ENCODE peak calls at places on chromosomes 3 and 15, in four cellular contexts. One of them, this sample, is unnamed.

GRCh38 chr3:40588406-40588805 is 63.6 kb downstream of the ZNF621 start:
- DNase-seq in BJ: no peak
- DNase-seq in ovary: no peak
- DNase-seq in fibroblast of pulmonary artery: no peak
- DNase-seq in this sample: no peak

GRCh38 chr3:50337175-50337861 is 3.3 kb downstream of the RASSF1 start:
- DNase-seq in BJ: peak
- DNase-seq in ovary: peak
- DNase-seq in fibroblast of pulmonary artery: peak
- DNase-seq in this sample: peak

GRCh38 chr3:45943207-45943846 is at the start of gene CXCR6:
- DNase-seq in BJ: no peak
- DNase-seq in ovary: no peak
- DNase-seq in fibroblast of pulmonary artery: no peak
- DNase-seq in this sample: peak

GRCh38 chr15:56244237-56244810 is 645 bp upstream of the RFX7 start:
- DNase-seq in BJ: no peak
- DNase-seq in ovary: peak
- DNase-seq in fibroblast of pulmonary artery: peak
- DNase-seq in this sample: peak

GRCh38 chr3:177633671-177634207 is 436.5 kb upstream of the TBL1XR1 start:
- DNase-seq in BJ: peak
- DNase-seq in ovary: no peak
- DNase-seq in fibroblast of pulmonary artery: peak
- DNase-seq in this sample: peak

GRCh38 chr15:42057744-42058646 is 36.4 kb downstream of the PLA2G4D start:
- DNase-seq in BJ: no peak
- DNase-seq in ovary: no peak
- DNase-seq in fibroblast of pulmonary artery: no peak
- DNase-seq in this sample: no peak

GRCh38 chr3:23096041-23096440 is 107.1 kb upstream of the UBE2E2 start:
- DNase-seq in BJ: no peak
- DNase-seq in ovary: no peak
- DNase-seq in fibroblast of pulmonary artery: no peak
- DNase-seq in this sample: no peak

GRCh38 chr3:14685204-14685603 is 10.3 kb downstream of the C3orf20 start:
- DNase-seq in BJ: no peak
- DNase-seq in ovary: no peak
- DNase-seq in fibroblast of pulmonary artery: no peak
- DNase-seq in this sample: no peak

GRCh38 chr3:71217640-71218222 is 365.8 kb downstream of the FOXP1 start:
- DNase-seq in BJ: no peak
- DNase-seq in ovary: no peak
- DNase-seq in fibroblast of pulmonary artery: no peak
- DNase-seq in this sample: no peak

GRCh38 chr3:50189274-50189673 is 2.1 kb upstream of the GNAT1 start:
- DNase-seq in BJ: no peak
- DNase-seq in ovary: peak
- DNase-seq in fibroblast of pulmonary artery: peak
- DNase-seq in this sample: peak

GRCh38 chr3:126542340-126543241 is 16.1 kb downstream of the C3orf22 start:
- DNase-seq in BJ: no peak
- DNase-seq in ovary: peak
- DNase-seq in fibroblast of pulmonary artery: no peak
- DNase-seq in this sample: no peak

GRCh38 chr3:38455639-38456430 is 2.1 kb downstream of the ACVR2B start:
- DNase-seq in BJ: no peak
- DNase-seq in ovary: no peak
- DNase-seq in fibroblast of pulmonary artery: peak
- DNase-seq in this sample: peak

GRCh38 chr15:88835646-88836045 is 32.4 kb downstream of the ACAN start:
- DNase-seq in BJ: no peak
- DNase-seq in ovary: no peak
- DNase-seq in fibroblast of pulmonary artery: peak
- DNase-seq in this sample: peak

GRCh38 chr15:94723801-94724200 is 492.4 kb downstream of the MCTP2 start:
- DNase-seq in BJ: no peak
- DNase-seq in ovary: no peak
- DNase-seq in fibroblast of pulmonary artery: no peak
- DNase-seq in this sample: no peak

GRCh38 chr3:54756330-54756731 is 171.5 kb downstream of the LRTM1 start:
- DNase-seq in BJ: peak
- DNase-seq in ovary: no peak
- DNase-seq in fibroblast of pulmonary artery: peak
- DNase-seq in this sample: peak

GRCh38 chr3:15426579-15427118 is 695 bp downstream of the METTL6 start:
- DNase-seq in BJ: no peak
- DNase-seq in ovary: no peak
- DNase-seq in fibroblast of pulmonary artery: no peak
- DNase-seq in this sample: no peak

GRCh38 chr15:71425388-71425787 is 310.1 kb downstream of the THSD4 start:
- DNase-seq in BJ: no peak
- DNase-seq in ovary: no peak
- DNase-seq in fibroblast of pulmonary artery: no peak
- DNase-seq in this sample: no peak

GRCh38 chr3:11434017-11434526 is 161.9 kb downstream of the ATG7 start:
- DNase-seq in BJ: peak
- DNase-seq in ovary: peak
- DNase-seq in fibroblast of pulmonary artery: peak
- DNase-seq in this sample: peak

GRCh38 chr3:77147836-77148578 is 108.1 kb downstream of the ROBO2 start:
- DNase-seq in BJ: no peak
- DNase-seq in ovary: no peak
- DNase-seq in fibroblast of pulmonary artery: peak
- DNase-seq in this sample: no peak

GRCh38 chr3:194204036-194204792 is 68.3 kb downstream of the HES1 start:
- DNase-seq in BJ: no peak
- DNase-seq in ovary: no peak
- DNase-seq in fibroblast of pulmonary artery: no peak
- DNase-seq in this sample: no peak

GRCh38 chr3:107637416-107638182 is 114.8 kb downstream of the BBX start:
- DNase-seq in BJ: no peak
- DNase-seq in ovary: no peak
- DNase-seq in fibroblast of pulmonary artery: no peak
- DNase-seq in this sample: no peak

GRCh38 chr3:58899953-58900298 is 149.9 kb downstream of the CFAP20DC start:
- DNase-seq in BJ: no peak
- DNase-seq in ovary: no peak
- DNase-seq in fibroblast of pulmonary artery: no peak
- DNase-seq in this sample: no peak

GRCh38 chr3:109851854-109852253 is 514.5 kb upstream of the DPPA4 start:
- DNase-seq in BJ: no peak
- DNase-seq in ovary: no peak
- DNase-seq in fibroblast of pulmonary artery: no peak
- DNase-seq in this sample: no peak

GRCh38 chr3:169984287-169984686 is 17.7 kb downstream of the SEC62 start:
- DNase-seq in BJ: no peak
- DNase-seq in ovary: no peak
- DNase-seq in fibroblast of pulmonary artery: no peak
- DNase-seq in this sample: no peak

GRCh38 chr3:138875754-138876664 is 41.3 kb upstream of the PIK3CB start:
- DNase-seq in BJ: no peak
- DNase-seq in ovary: no peak
- DNase-seq in fibroblast of pulmonary artery: peak
- DNase-seq in this sample: no peak

GRCh38 chr3:178823140-178823539 is 248.5 kb downstream of the ZMAT3 start:
- DNase-seq in BJ: no peak
- DNase-seq in ovary: peak
- DNase-seq in fibroblast of pulmonary artery: no peak
- DNase-seq in this sample: no peak

GRCh38 chr3:120145498-120146285 is 51.4 kb upstream of the GSK3B start:
- DNase-seq in BJ: peak
- DNase-seq in ovary: no peak
- DNase-seq in fibroblast of pulmonary artery: peak
- DNase-seq in this sample: peak

GRCh38 chr15:54789377-54789776 is 407.4 kb downstream of the RSL24D1 start:
- DNase-seq in BJ: no peak
- DNase-seq in ovary: no peak
- DNase-seq in fibroblast of pulmonary artery: no peak
- DNase-seq in this sample: no peak

GRCh38 chr15:29805043-29805707 is 17.1 kb downstream of the TJP1 start:
- DNase-seq in BJ: no peak
- DNase-seq in ovary: no peak
- DNase-seq in fibroblast of pulmonary artery: peak
- DNase-seq in this sample: peak

GRCh38 chr3:122577409-122578028 is at the start of gene PARP15:
- DNase-seq in BJ: no peak
- DNase-seq in ovary: peak
- DNase-seq in fibroblast of pulmonary artery: no peak
- DNase-seq in this sample: no peak

GRCh38 chr15:78131295-78132021 is at the start of gene CIB2:
- DNase-seq in BJ: no peak
- DNase-seq in ovary: peak
- DNase-seq in fibroblast of pulmonary artery: peak
- DNase-seq in this sample: peak

GRCh38 chr3:14532691-14533456 is 7.3 kb downstream of the GRIP2 start:
- DNase-seq in BJ: no peak
- DNase-seq in ovary: no peak
- DNase-seq in fibroblast of pulmonary artery: no peak
- DNase-seq in this sample: peak

GRCh38 chr3:139538733-139539132 is 809 bp downstream of the RBP1 start:
- DNase-seq in BJ: no peak
- DNase-seq in ovary: peak
- DNase-seq in fibroblast of pulmonary artery: peak
- DNase-seq in this sample: peak

GRCh38 chr15:83613716-83614115 is 40.2 kb upstream of the ADAMTSL3 start:
- DNase-seq in BJ: no peak
- DNase-seq in ovary: no peak
- DNase-seq in fibroblast of pulmonary artery: peak
- DNase-seq in this sample: peak

GRCh38 chr3:15805756-15806266 is 8.0 kb upstream of the ANKRD28 start:
- DNase-seq in BJ: no peak
- DNase-seq in ovary: no peak
- DNase-seq in fibroblast of pulmonary artery: peak
- DNase-seq in this sample: peak

DNA sequence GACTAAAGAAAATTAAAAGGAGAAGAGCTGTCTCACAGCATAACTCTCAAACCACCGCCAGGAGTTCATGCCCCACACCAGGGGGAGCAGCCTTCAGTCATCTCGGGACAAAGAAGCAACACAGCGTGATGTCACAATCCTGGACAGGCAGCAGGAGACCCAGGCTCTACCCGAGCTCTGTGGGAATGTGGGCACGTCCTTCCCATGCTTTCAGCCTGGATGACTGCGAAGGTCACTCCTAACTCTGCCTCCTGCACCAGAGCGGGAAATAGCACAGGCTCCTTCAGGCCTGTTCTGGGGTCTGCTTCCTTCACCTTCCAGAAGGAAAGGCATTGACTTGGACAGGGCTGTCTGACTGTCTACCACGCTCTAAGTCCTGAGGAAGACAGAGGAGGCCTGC is 31.3 kb downstream of the NOX5 start:
- DNase-seq in BJ: no peak
- DNase-seq in ovary: no peak
- DNase-seq in fibroblast of pulmonary artery: peak
- DNase-seq in this sample: no peak
- TF ChIP-seq CTCF in BJ: peak
- TF ChIP-seq CTCF in ovary: no peak
- TF ChIP-seq CTCF in fibroblast of pulmonary artery: peak
- TF ChIP-seq CTCF in this sample: no peak

GRCh38 chr3:168251371-168251770 is 155.6 kb upstream of the GOLIM4 start:
- DNase-seq in BJ: no peak
- DNase-seq in ovary: no peak
- DNase-seq in fibroblast of pulmonary artery: no peak
- DNase-seq in this sample: no peak
- H3K4me3 ChIP-seq in BJ: no peak
- H3K4me3 ChIP-seq in ovary: no peak
- H3K4me3 ChIP-seq in fibroblast of pulmonary artery: no peak
- H3K4me3 ChIP-seq in this sample: no peak

GRCh38 chr3:100005670-100006393 is 108.5 kb downstream of the FILIP1L start:
- DNase-seq in BJ: no peak
- DNase-seq in ovary: no peak
- DNase-seq in fibroblast of pulmonary artery: peak
- DNase-seq in this sample: no peak

GRCh38 chr3:100008081-100008698 is 106.1 kb downstream of the FILIP1L start:
- DNase-seq in BJ: no peak
- DNase-seq in ovary: no peak
- DNase-seq in fibroblast of pulmonary artery: no peak
- DNase-seq in this sample: no peak

GRCh38 chr3:100007313-100007712 is 107.0 kb downstream of the FILIP1L start:
- DNase-seq in BJ: no peak
- DNase-seq in ovary: no peak
- DNase-seq in fibroblast of pulmonary artery: no peak
- DNase-seq in this sample: no peak

GRCh38 chr3:100004931-100005330 is 109.4 kb downstream of the FILIP1L start:
- DNase-seq in BJ: no peak
- DNase-seq in ovary: no peak
- DNase-seq in fibroblast of pulmonary artery: peak
- DNase-seq in this sample: no peak

GRCh38 chr3:100006570-100007271 is 107.6 kb downstream of the FILIP1L start:
- DNase-seq in BJ: no peak
- DNase-seq in ovary: no peak
- DNase-seq in fibroblast of pulmonary artery: peak
- DNase-seq in this sample: peak
- TF ChIP-seq CTCF in BJ: no peak
- TF ChIP-seq CTCF in ovary: no peak
- TF ChIP-seq CTCF in fibroblast of pulmonary artery: peak
- TF ChIP-seq CTCF in this sample: peak

DNA sequence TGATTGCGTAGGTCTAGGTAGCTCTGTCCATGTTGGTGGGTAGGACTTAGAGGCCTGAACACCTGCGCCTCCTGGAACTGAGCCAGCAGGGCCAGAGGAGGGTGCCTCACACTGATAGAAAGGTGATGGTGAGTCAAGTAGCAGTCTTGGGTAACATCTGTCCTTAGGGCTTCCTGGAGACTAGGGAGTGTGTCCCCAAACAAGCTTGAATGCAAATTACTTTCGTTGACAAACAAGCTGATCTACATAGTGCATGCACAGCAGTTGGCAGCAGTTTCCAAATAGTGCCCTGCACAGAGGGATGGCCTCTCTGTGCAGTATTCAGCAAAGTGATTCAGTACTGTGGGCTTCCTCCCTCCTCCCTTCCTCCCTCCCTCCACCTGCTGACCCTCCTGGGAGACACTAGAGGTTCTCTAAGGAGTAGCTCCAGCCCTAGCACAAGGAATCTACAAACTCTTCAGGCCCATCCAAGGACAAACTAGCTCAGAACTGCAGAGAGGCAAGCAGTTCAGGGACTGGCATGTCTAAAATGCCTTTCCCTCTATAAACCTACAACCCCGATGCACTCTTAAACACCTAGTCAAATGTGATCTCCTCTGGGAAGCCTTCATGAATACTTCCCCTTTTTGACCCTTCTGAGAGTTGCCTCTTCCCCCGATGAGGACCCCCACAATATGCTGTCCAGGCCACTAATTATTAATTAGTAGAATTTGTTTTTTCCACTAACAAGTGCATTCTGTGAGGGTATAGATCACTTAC is 61.0 kb downstream of the TLE3 start:
- DNase-seq in BJ: no peak
- DNase-seq in ovary: no peak
- DNase-seq in fibroblast of pulmonary artery: no peak
- DNase-seq in this sample: no peak
- H3K4me3 ChIP-seq in BJ: no peak
- H3K4me3 ChIP-seq in ovary: no peak
- H3K4me3 ChIP-seq in fibroblast of pulmonary artery: no peak
- H3K4me3 ChIP-seq in this sample: no peak